ENCODE peak calls at places on chromosomes 6 and 20, in nine cellular contexts. D is left cardiac atrium, R is fibroblast of lung, A is WTC11, O is SW480, F is GM20000, L is glutamatergic neuron, M is GM23248, X is left colon. Y is an unnamed sample.

GRCh38 chr20:34375977-34376430 is 12.9 kb downstream of the ITCH start:
- DNase-seq in D (no peak), X (no peak), F (no peak), M (no peak), O (no peak), L (no peak), A (no peak), R (no peak), Y (no peak)

GRCh38 chr6:85066270-85066669 is 301.9 kb upstream of the TBX18 start:
- DNase-seq in F (no peak), M (no peak), R (no peak), A (no peak), D (no peak), O (no peak), L (no peak), X (no peak), Y (no peak)

GRCh38 chr6:79861023-79861422 is 86.3 kb downstream of the ELOVL4 start:
- DNase-seq in F (no peak), M (no peak), R (no peak), A (no peak), X (no peak), D (no peak), L (peak; percentile 28), O (no peak), Y (no peak)

GRCh38 chr6:164897523-164898094 is 411.8 kb downstream of the C6orf118 start:
- DNase-seq in X (no peak), D (no peak), O (no peak), A (peak; percentile 14), R (no peak), F (no peak), L (no peak), M (peak; percentile 21), Y (no peak)

GRCh38 chr6:111673086-111673485 is 67.4 kb upstream of the TRAF3IP2 start:
- DNase-seq in D (no peak), R (peak; percentile 30), A (no peak), M (no peak), X (no peak), O (no peak), F (no peak), L (no peak), Y (no peak)

GRCh38 chr6:89035252-89036106 is 45.1 kb upstream of the PNRC1 start:
- DNase-seq in O (peak; percentile 50), X (peak; percentile 75), L (no peak), A (no peak), R (peak; percentile 96), D (peak; percentile 93), M (peak; percentile 99), F (no peak), Y (peak; percentile 88)

GRCh38 chr6:147043994-147044477 is 160.2 kb upstream of the STXBP5 start:
- DNase-seq in M (no peak), F (no peak), O (no peak), R (peak; percentile 34), X (no peak), A (no peak), D (no peak), L (no peak), Y (no peak)

GRCh38 chr20:17966432-17967312 is 1.9 kb downstream of the SNX5 start:
- DNase-seq in X (no peak), O (peak; percentile 51), A (no peak), D (no peak), M (peak; percentile 74), L (no peak), F (peak; percentile 42), R (peak; percentile 48), Y (no peak)

GRCh38 chr6:2999005-2999620 is 581 bp upstream of the NQO2 start:
- DNase-seq in O (peak; percentile 73), D (peak; percentile 82), L (no peak), R (peak; percentile 67), X (peak; percentile 75), M (peak; percentile 96), A (no peak), F (no peak), Y (peak; percentile 58)

GRCh38 chr6:147642458-147642857 is 134.0 kb downstream of the SAMD5 start:
- DNase-seq in F (no peak), O (no peak), X (no peak), R (peak; percentile 84), D (no peak), M (peak; percentile 1), L (no peak), A (no peak), Y (no peak)

GRCh38 chr20:45336530-45337366 is 11.5 kb downstream of the SDC4 start:
- DNase-seq in X (peak; percentile 43), M (peak; percentile 99), R (peak; percentile 97), L (no peak), F (no peak), A (no peak), D (peak; percentile 52), O (peak; percentile 41), Y (no peak)

GRCh38 chr20:58188496-58188895 is 40.0 kb downstream of the ANKRD60 start:
- DNase-seq in D (no peak), L (no peak), X (no peak), O (no peak), M (no peak), A (peak; percentile 46), F (no peak), R (no peak), Y (no peak)

Y was measured in testis.